ENCODE peak calls at places on chromosomes 12 and 14, in seven cellular contexts. O is stimulated activated CD4-positive, alpha-beta T cell treated with anti-CD3 and anti-CD28 coated beads, Interleukin-1b, Interleukin-23, amount 100 ng/mL, for 24 hours; M is mammary epithelial cell; W is CD8-positive, alpha-beta memory T cell; K is body of pancreas; C is stimulated activated CD8-positive, alpha-beta memory T cell treated with anti-CD3 and anti-CD28 coated beads, Interleukin-7, amount 100 ng/mL, for 1 hour; E is adipocyte. V is an unnamed sample.

GRCh38 chr12:41277019-41277770 is 89.1 kb downstream of the PDZRN4 start:
- DNase-seq in O (no peak), M (peak), W (no peak), K (no peak), C (no peak), E (peak), V (peak)

GRCh38 chr12:123223241-123223668 is 9.7 kb downstream of the MPHOSPH9 start:
- DNase-seq in O (peak), M (no peak), W (peak), K (no peak), C (peak), E (no peak), V (no peak)

GRCh38 chr12:90199008-90199407 is 490.4 kb upstream of the ATP2B1 start:
- DNase-seq in O (no peak), M (no peak), W (peak), K (no peak), C (no peak), E (no peak), V (no peak)

GRCh38 chr12:16389594-16389993 is 42.1 kb downstream of the MGST1 start:
- DNase-seq in O (no peak), M (peak), W (no peak), K (no peak), C (no peak), E (peak), V (peak)

GRCh38 chr12:32290411-32290810 is 108.9 kb upstream of the FGD4 start:
- DNase-seq in O (no peak), M (peak), W (no peak), K (no peak), C (no peak), E (peak), V (no peak)

GRCh38 chr14:92748259-92749016 is at the start of gene LGMN:
- DNase-seq in O (peak), M (peak), W (peak), K (peak), C (peak), E (peak), V (peak)

GRCh38 chr14:23148596-23149249 is 29.7 kb upstream of the CEBPE start:
- DNase-seq in O (no peak), M (no peak), W (no peak), K (no peak), C (no peak), E (no peak), V (peak)

GRCh38 chr14:23141706-23142467 is 22.8 kb upstream of the CEBPE start:
- DNase-seq in O (no peak), M (peak), W (no peak), K (peak), C (no peak), E (peak), V (peak)

GRCh38 chr14:67733609-67734008 is 31.9 kb downstream of the RDH12 start:
- DNase-seq in O (no peak), M (no peak), W (no peak), K (no peak), C (no peak), E (no peak), V (peak)

GRCh38 chr12:64976131-64976530 is 145.0 kb downstream of the WIF1 start:
- DNase-seq in O (no peak), M (peak), W (no peak), K (no peak), C (no peak), E (no peak), V (no peak)

GRCh38 chr12:117837737-117838050 is 131.1 kb downstream of the KSR2 start:
- DNase-seq in O (no peak), M (no peak), W (no peak), K (no peak), C (no peak), E (no peak), V (no peak)

GRCh38 chr12:129193263-129193871 is 340.1 kb downstream of the GLT1D1 start:
- DNase-seq in O (no peak), M (no peak), W (no peak), K (peak), C (no peak), E (no peak), V (no peak)

GRCh38 chr12:120687570-120688289 is 781 bp downstream of the MLEC start:
- DNase-seq in O (peak), M (no peak), W (peak), K (peak), C (peak), E (peak), V (peak)

GRCh38 chr14:104894331-104895206 is 29.5 kb downstream of the CEP170B start:
- DNase-seq in O (no peak), M (no peak), W (no peak), K (peak), C (no peak), E (no peak), V (no peak)

GRCh38 chr14:56100556-56100955 is 17.7 kb upstream of the PELI2 start:
- DNase-seq in O (no peak), M (no peak), W (no peak), K (no peak), C (no peak), E (peak), V (no peak)

GRCh38 chr12:26116829-26117228 is 8.0 kb downstream of the BHLHE41 start:
- DNase-seq in O (no peak), M (peak), W (no peak), K (no peak), C (no peak), E (peak), V (no peak)

GRCh38 chr14:103537175-103537990 is 8.4 kb downstream of the TRMT61A start:
- DNase-seq in O (no peak), M (no peak), W (no peak), K (no peak), C (no peak), E (no peak), V (peak)

GRCh38 chr14:69600304-69600891 is 11.0 kb upstream of the SUSD6 start:
- DNase-seq in O (no peak), M (no peak), W (no peak), K (no peak), C (no peak), E (no peak), V (no peak)

GRCh38 chr12:131056626-131057025 is 102.9 kb downstream of the ADGRD1 start:
- DNase-seq in O (no peak), M (no peak), W (no peak), K (no peak), C (no peak), E (no peak), V (no peak)

V was measured in fibroblast of villous mesenchyme.